ENCODE peak calls at places on chromosomes 2 and 18, in ten cellular contexts. O is mammary epithelial cell; K is CD4-positive, alpha-beta memory T cell; Q is H1; B is hepatocyte; V is transverse colon; A is cardiac fibroblast; S is fibroblast of lung; I is WERI-Rb-1; X is fibroblast of villous mesenchyme. U is an unnamed sample.

GRCh38 chr18:36808681-36809080 is 20.1 kb downstream of the TPGS2 start:
- DNase-seq in K (no peak), A (peak; percentile 65), V (no peak), Q (no peak), X (no peak), S (peak; percentile 80), B (no peak), O (peak; percentile 21), I (no peak), U (no peak)

GRCh38 chr2:108987111-108987510 is 1.9 kb downstream of the EDAR start:
- DNase-seq in V (no peak), S (no peak), I (peak; percentile 17), X (no peak), B (no peak), O (no peak), Q (no peak), K (peak; percentile 50), A (no peak), U (no peak)

GRCh38 chr18:54233228-54233625 is 8.8 kb upstream of the MBD2 start:
- DNase-seq in V (no peak), Q (no peak), X (no peak), K (no peak), O (peak; percentile 86), I (no peak), S (no peak), A (peak; percentile 62), B (no peak), U (no peak)

GRCh38 chr2:141728886-141729285 is 401.9 kb downstream of the LRP1B start:
- DNase-seq in X (no peak), A (no peak), O (no peak), B (no peak), K (no peak), Q (no peak), V (no peak), I (peak; percentile 73), S (no peak), U (no peak)

GRCh38 chr2:83006991-83007390 is 1452.1 kb downstream of the SUCLG1 start:
- DNase-seq in K (no peak), A (peak; percentile 28), X (peak; percentile 14), Q (no peak), S (peak; percentile 4), V (no peak), O (no peak), B (no peak), I (no peak), U (no peak)

GRCh38 chr2:84676295-84676694 is 160.0 kb downstream of the DNAH6 start:
- DNase-seq in A (no peak), K (no peak), S (peak; percentile 71), B (no peak), I (no peak), V (no peak), Q (no peak), O (peak; percentile 6), X (peak; percentile 48), U (no peak)

GRCh38 chr2:26692814-26693286 is 328 bp downstream of the KCNK3 start:
- DNase-seq in A (peak; percentile 5), B (no peak), X (peak; percentile 14), S (peak; percentile 70), I (peak; percentile 48), Q (peak; percentile 25), O (peak; percentile 18), K (no peak), V (no peak), U (no peak)

GRCh38 chr2:198883604-198884003 is 574.1 kb downstream of the SATB2 start:
- DNase-seq in X (no peak), O (peak; percentile 3), A (peak; percentile 16), V (no peak), B (no peak), K (no peak), I (no peak), Q (no peak), S (peak; percentile 34), U (no peak)

GRCh38 chr18:42048150-42048549 is 93.1 kb downstream of the PIK3C3 start:
- DNase-seq in X (peak; percentile 94), S (peak; percentile 87), B (peak; percentile 65), O (peak; percentile 86), V (no peak), A (peak; percentile 93), K (no peak), Q (no peak), I (no peak), U (no peak)

GRCh38 chr2:25546852-25547251 is 126.5 kb downstream of the DTNB start:
- DNase-seq in V (no peak), B (no peak), I (no peak), Q (no peak), K (no peak), O (no peak), X (no peak), S (no peak), A (no peak), U (no peak)

GRCh38 chr2:168851674-168852320 is 38.4 kb downstream of the SPC25 start:
- DNase-seq in S (peak; percentile 85), A (peak; percentile 77), X (peak; percentile 47), Q (no peak), K (no peak), V (no peak), I (no peak), O (peak; percentile 73), B (peak; percentile 34), U (no peak)

GRCh38 chr2:15222856-15223255 is 338.3 kb downstream of the NBAS start:
- DNase-seq in I (no peak), A (peak; percentile 41), K (no peak), V (no peak), Q (no peak), B (no peak), S (no peak), X (no peak), O (no peak), U (no peak)

GRCh38 chr2:207156045-207156444 is 9.7 kb downstream of the KLF7 start:
- DNase-seq in A (no peak), O (no peak), B (no peak), S (no peak), V (no peak), I (no peak), K (peak; percentile 24), Q (no peak), X (no peak), U (no peak)

GRCh38 chr2:11521730-11522129 is 12.1 kb upstream of the GREB1 start:
- DNase-seq in A (no peak), O (no peak), I (no peak), Q (no peak), S (no peak), V (no peak), B (no peak), X (no peak), K (no peak), U (no peak)

DNA sequence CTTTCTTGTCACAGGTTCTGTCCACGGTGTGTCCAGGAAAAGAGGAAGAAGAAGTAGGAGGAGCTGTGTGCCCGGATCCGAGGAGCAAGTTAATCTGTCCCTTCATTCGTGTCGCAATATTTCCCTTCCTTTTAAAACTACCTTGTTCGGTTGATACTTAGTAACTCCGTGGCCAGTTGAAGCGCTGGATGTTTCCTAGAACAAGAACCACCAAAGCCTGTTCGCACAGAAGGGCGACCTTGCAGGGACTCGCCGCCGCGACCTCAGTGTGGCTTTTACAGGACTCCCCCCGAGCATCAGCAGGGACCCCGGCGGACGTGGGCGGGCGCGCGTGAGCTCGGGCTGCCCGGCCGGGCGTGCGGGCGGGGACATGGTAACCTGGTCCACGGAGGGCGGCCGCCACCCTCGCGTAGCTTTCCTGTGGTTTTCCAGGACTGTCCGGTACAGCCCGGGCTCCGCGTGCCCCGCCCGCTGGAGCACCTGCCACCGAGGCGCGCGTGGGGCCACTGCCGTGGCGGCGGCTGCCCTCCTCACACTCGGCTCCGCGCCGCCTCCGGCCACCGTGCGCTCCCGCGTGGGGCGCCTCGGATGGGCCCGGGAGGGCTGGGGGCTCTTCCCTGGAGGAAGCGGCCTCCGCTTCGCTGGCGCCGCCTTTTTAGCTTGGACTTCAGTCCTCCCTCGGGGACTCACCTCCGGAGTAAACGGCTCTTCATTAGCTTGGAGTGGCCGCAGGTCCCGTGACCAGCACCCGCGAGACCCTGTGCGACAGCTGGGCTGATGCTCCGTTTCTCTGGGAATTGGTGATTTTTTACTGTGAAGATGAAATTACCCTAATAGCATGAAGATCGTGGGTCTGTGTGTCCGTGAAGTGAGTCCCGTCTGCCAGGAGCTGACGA is 9.2 kb upstream of the D2HGDH start:
- DNase-seq in V (no peak), A (no peak), Q (no peak), X (no peak), K (no peak), S (no peak), I (no peak), B (no peak), O (no peak), U (no peak)
- H3K4me3 ChIP-seq in V (no peak overlapping the region), A (no peak overlapping the region), Q (no peak overlapping the region), X (no peak overlapping the region), K (no peak overlapping the region), S (no peak overlapping the region), I (no peak overlapping the region), B (no peak overlapping the region), O (no peak overlapping the region), U (no peak overlapping the region)

DNA sequence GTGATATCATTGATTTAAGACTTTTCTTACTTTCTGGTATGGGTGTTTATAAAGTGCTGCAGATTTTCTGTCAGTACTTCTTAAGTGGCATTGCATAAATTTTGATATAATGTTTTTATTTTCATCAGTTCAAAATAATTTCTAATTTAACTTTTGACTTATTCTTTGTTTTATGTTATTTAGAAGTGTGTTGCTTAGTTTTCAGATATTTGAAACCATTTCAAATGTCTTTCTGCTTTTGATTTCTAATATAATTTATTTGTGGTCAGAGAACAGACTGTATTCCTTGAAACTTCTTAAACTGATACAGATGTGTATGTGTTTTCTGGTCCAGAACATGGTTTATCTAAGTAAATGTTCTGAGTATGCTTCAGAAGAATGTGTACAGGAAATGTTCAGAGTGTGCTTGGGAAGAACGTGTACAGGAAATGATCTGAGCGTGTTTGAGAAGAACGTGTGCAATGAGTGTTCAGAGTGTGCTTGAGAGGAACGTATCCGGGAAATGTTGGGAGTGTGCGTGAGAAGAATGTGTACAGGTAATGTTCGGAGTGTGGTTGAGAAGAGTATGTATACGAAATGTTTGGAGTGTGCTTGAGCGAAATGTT is 265.7 kb upstream of the HS6ST1 start:
- DNase-seq in I (no peak), A (peak; percentile 92), Q (no peak), V (no peak), S (peak; percentile 77), O (no peak), X (peak; percentile 51), B (no peak), K (no peak), U (no peak)
- H3K4me3 ChIP-seq in I (no peak overlapping the region), A (no peak overlapping the region), Q (no peak overlapping the region), V (no peak overlapping the region), S (no peak overlapping the region), O (no peak overlapping the region), X (no peak overlapping the region), B (no peak overlapping the region), K (no peak overlapping the region), U (no peak overlapping the region)

DNA sequence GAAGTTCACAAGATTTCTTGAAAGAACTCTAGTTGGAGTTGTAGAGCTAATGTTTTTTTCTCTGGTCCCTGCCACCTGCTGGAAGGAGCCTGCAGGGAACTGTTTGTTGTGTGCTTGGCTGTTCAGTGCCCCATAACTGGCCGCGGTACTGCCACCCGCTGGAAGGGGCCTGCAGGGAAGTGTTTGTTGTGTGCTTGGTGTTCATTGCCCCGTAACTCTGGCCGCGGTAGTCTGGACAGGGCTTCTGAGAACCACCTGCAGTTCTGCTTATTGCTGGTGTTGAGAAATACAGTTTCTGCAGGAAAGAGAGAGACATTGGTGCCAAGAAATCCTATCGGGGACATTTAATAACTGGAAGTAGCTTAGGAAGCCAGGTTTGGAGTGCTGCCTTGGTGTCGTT is 58.1 kb downstream of the AGAP1 start:
- DNase-seq in S (peak; percentile 41), X (peak; percentile 56), B (peak; percentile 74), Q (peak; percentile 38), K (no peak), I (peak; percentile 69), A (peak; percentile 56), V (peak; percentile 76), O (peak; percentile 36), U (no peak)
- H3K4me3 ChIP-seq in S (no peak overlapping the region), X (no peak overlapping the region), B (no peak overlapping the region), Q (no peak overlapping the region), K (no peak overlapping the region), I (no peak overlapping the region), A (no peak overlapping the region), V (no peak overlapping the region), O (no peak overlapping the region), U (no peak overlapping the region)

GRCh38 chr2:181262782-181263181 is 194.4 kb upstream of the ITGA4 start:
- DNase-seq in X (no peak), O (no peak), K (no peak), A (no peak), B (no peak), Q (no peak), S (no peak), V (no peak), I (no peak), U (no peak)
- H3K4me3 ChIP-seq in X (no peak overlapping the region), O (no peak overlapping the region), K (no peak overlapping the region), A (no peak overlapping the region), B (no peak overlapping the region), Q (no peak overlapping the region), S (no peak overlapping the region), V (no peak overlapping the region), I (no peak overlapping the region), U (no peak overlapping the region)

U was measured in GM12864.